ENCODE peak calls at places on chromosomes 13 and 19, in eight cellular contexts. One of them, this sample, is unnamed.

GRCh38 chr13:26760835-26761582 is 423 bp upstream of the GPR12 start:
- DNase-seq in MCF 10A: no peak
- DNase-seq in NCI-H446 treated with DMSO at 0.1 percent for 48 hours: no peak
- DNase-seq in mucosa of gallbladder: no peak
- DNase-seq in foreskin keratinocyte: no peak
- DNase-seq in stimulated activated CD4-positive, alpha-beta T cell treated with anti-CD3 and anti-CD28 coated beads, Interleukin-15, amount 100 ng/mL, for 48 hours: no peak
- DNase-seq in kidney glomerular epithelial cell: no peak
- DNase-seq in lung microvascular endothelial cell: no peak
- DNase-seq in this sample: no peak

GRCh38 chr13:73421310-73421912 is 362.6 kb downstream of the KLF5 start:
- DNase-seq in kidney glomerular epithelial cell: peak; percentile 43
- DNase-seq in mucosa of gallbladder: peak; percentile 22
- DNase-seq in foreskin keratinocyte: peak; percentile 99
- DNase-seq in lung microvascular endothelial cell: no peak
- DNase-seq in MCF 10A: peak; percentile 98
- DNase-seq in NCI-H446 treated with DMSO at 0.1 percent for 48 hours: no peak
- DNase-seq in stimulated activated CD4-positive, alpha-beta T cell treated with anti-CD3 and anti-CD28 coated beads, Interleukin-15, amount 100 ng/mL, for 48 hours: peak; percentile 22
- DNase-seq in this sample: no peak

GRCh38 chr19:10217085-10217484 is 14.0 kb downstream of the S1PR2 start:
- DNase-seq in mucosa of gallbladder: no peak
- DNase-seq in foreskin keratinocyte: no peak
- DNase-seq in lung microvascular endothelial cell: no peak
- DNase-seq in stimulated activated CD4-positive, alpha-beta T cell treated with anti-CD3 and anti-CD28 coated beads, Interleukin-15, amount 100 ng/mL, for 48 hours: no peak
- DNase-seq in kidney glomerular epithelial cell: no peak
- DNase-seq in NCI-H446 treated with DMSO at 0.1 percent for 48 hours: no peak
- DNase-seq in MCF 10A: no peak
- DNase-seq in this sample: no peak

GRCh38 chr19:38210458-38210987 is 13.5 kb downstream of the DPF1 start:
- DNase-seq in foreskin keratinocyte: no peak
- DNase-seq in stimulated activated CD4-positive, alpha-beta T cell treated with anti-CD3 and anti-CD28 coated beads, Interleukin-15, amount 100 ng/mL, for 48 hours: no peak
- DNase-seq in mucosa of gallbladder: peak; percentile 27
- DNase-seq in lung microvascular endothelial cell: peak; percentile 20
- DNase-seq in NCI-H446 treated with DMSO at 0.1 percent for 48 hours: no peak
- DNase-seq in MCF 10A: no peak
- DNase-seq in kidney glomerular epithelial cell: no peak
- DNase-seq in this sample: no peak

GRCh38 chr13:42777476-42777875 is 3.9 kb upstream of the FAM216B start:
- DNase-seq in stimulated activated CD4-positive, alpha-beta T cell treated with anti-CD3 and anti-CD28 coated beads, Interleukin-15, amount 100 ng/mL, for 48 hours: no peak
- DNase-seq in lung microvascular endothelial cell: no peak
- DNase-seq in MCF 10A: no peak
- DNase-seq in NCI-H446 treated with DMSO at 0.1 percent for 48 hours: no peak
- DNase-seq in mucosa of gallbladder: no peak
- DNase-seq in foreskin keratinocyte: peak; percentile 58
- DNase-seq in kidney glomerular epithelial cell: no peak
- DNase-seq in this sample: no peak

GRCh38 chr13:79393564-79394249 is 12.3 kb downstream of the RBM26 start:
- DNase-seq in MCF 10A: no peak
- DNase-seq in NCI-H446 treated with DMSO at 0.1 percent for 48 hours: no peak
- DNase-seq in stimulated activated CD4-positive, alpha-beta T cell treated with anti-CD3 and anti-CD28 coated beads, Interleukin-15, amount 100 ng/mL, for 48 hours: no peak
- DNase-seq in kidney glomerular epithelial cell: no peak
- DNase-seq in mucosa of gallbladder: no peak
- DNase-seq in foreskin keratinocyte: no peak
- DNase-seq in lung microvascular endothelial cell: no peak
- DNase-seq in this sample: peak; percentile 80

GRCh38 chr13:71771144-71771543 is 95.9 kb downstream of the DACH1 start:
- DNase-seq in lung microvascular endothelial cell: no peak
- DNase-seq in kidney glomerular epithelial cell: no peak
- DNase-seq in stimulated activated CD4-positive, alpha-beta T cell treated with anti-CD3 and anti-CD28 coated beads, Interleukin-15, amount 100 ng/mL, for 48 hours: no peak
- DNase-seq in MCF 10A: no peak
- DNase-seq in mucosa of gallbladder: no peak
- DNase-seq in NCI-H446 treated with DMSO at 0.1 percent for 48 hours: no peak
- DNase-seq in foreskin keratinocyte: no peak
- DNase-seq in this sample: no peak

GRCh38 chr19:54573330-54573872 is at the start of gene LILRA2:
- DNase-seq in lung microvascular endothelial cell: no peak
- DNase-seq in mucosa of gallbladder: no peak
- DNase-seq in stimulated activated CD4-positive, alpha-beta T cell treated with anti-CD3 and anti-CD28 coated beads, Interleukin-15, amount 100 ng/mL, for 48 hours: no peak
- DNase-seq in kidney glomerular epithelial cell: no peak
- DNase-seq in MCF 10A: no peak
- DNase-seq in foreskin keratinocyte: no peak
- DNase-seq in NCI-H446 treated with DMSO at 0.1 percent for 48 hours: no peak
- DNase-seq in this sample: no peak

GRCh38 chr13:24348385-24348784 is 39.0 kb downstream of the C1QTNF9 start:
- DNase-seq in kidney glomerular epithelial cell: no peak
- DNase-seq in lung microvascular endothelial cell: peak; percentile 22
- DNase-seq in NCI-H446 treated with DMSO at 0.1 percent for 48 hours: no peak
- DNase-seq in mucosa of gallbladder: no peak
- DNase-seq in foreskin keratinocyte: no peak
- DNase-seq in stimulated activated CD4-positive, alpha-beta T cell treated with anti-CD3 and anti-CD28 coated beads, Interleukin-15, amount 100 ng/mL, for 48 hours: no peak
- DNase-seq in MCF 10A: no peak
- DNase-seq in this sample: no peak

GRCh38 chr19:3855321-3855720 is 13.5 kb downstream of the ZFR2 start:
- DNase-seq in MCF 10A: no peak
- DNase-seq in lung microvascular endothelial cell: no peak
- DNase-seq in kidney glomerular epithelial cell: no peak
- DNase-seq in mucosa of gallbladder: no peak
- DNase-seq in foreskin keratinocyte: no peak
- DNase-seq in NCI-H446 treated with DMSO at 0.1 percent for 48 hours: no peak
- DNase-seq in stimulated activated CD4-positive, alpha-beta T cell treated with anti-CD3 and anti-CD28 coated beads, Interleukin-15, amount 100 ng/mL, for 48 hours: no peak
- DNase-seq in this sample: no peak

GRCh38 chr13:34308725-34309124 is 490.8 kb downstream of the RFC3 start:
- DNase-seq in NCI-H446 treated with DMSO at 0.1 percent for 48 hours: no peak
- DNase-seq in kidney glomerular epithelial cell: no peak
- DNase-seq in mucosa of gallbladder: no peak
- DNase-seq in stimulated activated CD4-positive, alpha-beta T cell treated with anti-CD3 and anti-CD28 coated beads, Interleukin-15, amount 100 ng/mL, for 48 hours: no peak
- DNase-seq in lung microvascular endothelial cell: no peak
- DNase-seq in foreskin keratinocyte: peak; percentile 81
- DNase-seq in MCF 10A: no peak
- DNase-seq in this sample: no peak

GRCh38 chr19:42216653-42217521 is 590 bp downstream of the DEDD2 start:
- DNase-seq in lung microvascular endothelial cell: peak; percentile 39
- DNase-seq in NCI-H446 treated with DMSO at 0.1 percent for 48 hours: no peak
- DNase-seq in mucosa of gallbladder: no peak
- DNase-seq in MCF 10A: peak; percentile 27
- DNase-seq in stimulated activated CD4-positive, alpha-beta T cell treated with anti-CD3 and anti-CD28 coated beads, Interleukin-15, amount 100 ng/mL, for 48 hours: no peak
- DNase-seq in foreskin keratinocyte: no peak
- DNase-seq in kidney glomerular epithelial cell: no peak
- DNase-seq in this sample: no peak

GRCh38 chr19:5932593-5933262 is 18.7 kb downstream of the CAPS start:
- DNase-seq in foreskin keratinocyte: no peak
- DNase-seq in kidney glomerular epithelial cell: no peak
- DNase-seq in NCI-H446 treated with DMSO at 0.1 percent for 48 hours: no peak
- DNase-seq in stimulated activated CD4-positive, alpha-beta T cell treated with anti-CD3 and anti-CD28 coated beads, Interleukin-15, amount 100 ng/mL, for 48 hours: no peak
- DNase-seq in mucosa of gallbladder: no peak
- DNase-seq in lung microvascular endothelial cell: no peak
- DNase-seq in MCF 10A: no peak
- DNase-seq in this sample: no peak

GRCh38 chr19:54160948-54161347 is 1.4 kb upstream of the LENG1 start:
- DNase-seq in lung microvascular endothelial cell: no peak
- DNase-seq in NCI-H446 treated with DMSO at 0.1 percent for 48 hours: no peak
- DNase-seq in kidney glomerular epithelial cell: no peak
- DNase-seq in MCF 10A: no peak
- DNase-seq in mucosa of gallbladder: no peak
- DNase-seq in stimulated activated CD4-positive, alpha-beta T cell treated with anti-CD3 and anti-CD28 coated beads, Interleukin-15, amount 100 ng/mL, for 48 hours: no peak
- DNase-seq in foreskin keratinocyte: no peak
- DNase-seq in this sample: no peak

GRCh38 chr13:70203661-70204229 is 95.5 kb upstream of the KLHL1 start:
- DNase-seq in stimulated activated CD4-positive, alpha-beta T cell treated with anti-CD3 and anti-CD28 coated beads, Interleukin-15, amount 100 ng/mL, for 48 hours: no peak
- DNase-seq in lung microvascular endothelial cell: peak; percentile 0
- DNase-seq in MCF 10A: peak; percentile 66
- DNase-seq in kidney glomerular epithelial cell: no peak
- DNase-seq in NCI-H446 treated with DMSO at 0.1 percent for 48 hours: no peak
- DNase-seq in foreskin keratinocyte: no peak
- DNase-seq in mucosa of gallbladder: no peak
- DNase-seq in this sample: no peak

GRCh38 chr13:99307648-99308339 is 595 bp upstream of the GPR183 start:
- DNase-seq in stimulated activated CD4-positive, alpha-beta T cell treated with anti-CD3 and anti-CD28 coated beads, Interleukin-15, amount 100 ng/mL, for 48 hours: peak; percentile 81
- DNase-seq in lung microvascular endothelial cell: peak; percentile 92
- DNase-seq in MCF 10A: peak; percentile 38
- DNase-seq in foreskin keratinocyte: peak; percentile 44
- DNase-seq in mucosa of gallbladder: no peak
- DNase-seq in NCI-H446 treated with DMSO at 0.1 percent for 48 hours: no peak
- DNase-seq in kidney glomerular epithelial cell: peak; percentile 86
- DNase-seq in this sample: peak; percentile 94

GRCh38 chr19:39372047-39372802 is 18.7 kb downstream of the PAF1 start:
- DNase-seq in NCI-H446 treated with DMSO at 0.1 percent for 48 hours: no peak
- DNase-seq in kidney glomerular epithelial cell: no peak
- DNase-seq in lung microvascular endothelial cell: peak; percentile 87
- DNase-seq in MCF 10A: peak; percentile 47
- DNase-seq in stimulated activated CD4-positive, alpha-beta T cell treated with anti-CD3 and anti-CD28 coated beads, Interleukin-15, amount 100 ng/mL, for 48 hours: no peak
- DNase-seq in foreskin keratinocyte: no peak
- DNase-seq in mucosa of gallbladder: peak; percentile 78
- DNase-seq in this sample: peak; percentile 58

GRCh38 chr13:112184261-112184660 is 117.3 kb downstream of the SOX1 start:
- DNase-seq in lung microvascular endothelial cell: no peak
- DNase-seq in kidney glomerular epithelial cell: no peak
- DNase-seq in stimulated activated CD4-positive, alpha-beta T cell treated with anti-CD3 and anti-CD28 coated beads, Interleukin-15, amount 100 ng/mL, for 48 hours: no peak
- DNase-seq in mucosa of gallbladder: no peak
- DNase-seq in NCI-H446 treated with DMSO at 0.1 percent for 48 hours: no peak
- DNase-seq in MCF 10A: no peak
- DNase-seq in foreskin keratinocyte: no peak
- DNase-seq in this sample: no peak

GRCh38 chr13:36553501-36553900 is 120.3 kb upstream of the SERTM1 start:
- DNase-seq in kidney glomerular epithelial cell: no peak
- DNase-seq in MCF 10A: peak; percentile 10
- DNase-seq in mucosa of gallbladder: no peak
- DNase-seq in lung microvascular endothelial cell: no peak
- DNase-seq in foreskin keratinocyte: no peak
- DNase-seq in NCI-H446 treated with DMSO at 0.1 percent for 48 hours: no peak
- DNase-seq in stimulated activated CD4-positive, alpha-beta T cell treated with anti-CD3 and anti-CD28 coated beads, Interleukin-15, amount 100 ng/mL, for 48 hours: no peak
- DNase-seq in this sample: no peak

GRCh38 chr19:32254128-32254527 is 91.3 kb upstream of the ZNF507 start:
- DNase-seq in stimulated activated CD4-positive, alpha-beta T cell treated with anti-CD3 and anti-CD28 coated beads, Interleukin-15, amount 100 ng/mL, for 48 hours: no peak
- DNase-seq in kidney glomerular epithelial cell: no peak
- DNase-seq in MCF 10A: no peak
- DNase-seq in foreskin keratinocyte: no peak
- DNase-seq in mucosa of gallbladder: no peak
- DNase-seq in NCI-H446 treated with DMSO at 0.1 percent for 48 hours: no peak
- DNase-seq in lung microvascular endothelial cell: no peak
- DNase-seq in this sample: no peak

GRCh38 chr19:49689133-49690072 is at the start of gene ADM5:
- DNase-seq in stimulated activated CD4-positive, alpha-beta T cell treated with anti-CD3 and anti-CD28 coated beads, Interleukin-15, amount 100 ng/mL, for 48 hours: peak; percentile 26
- DNase-seq in mucosa of gallbladder: no peak
- DNase-seq in MCF 10A: no peak
- DNase-seq in kidney glomerular epithelial cell: no peak
- DNase-seq in lung microvascular endothelial cell: peak; percentile 39
- DNase-seq in NCI-H446 treated with DMSO at 0.1 percent for 48 hours: no peak
- DNase-seq in foreskin keratinocyte: no peak
- DNase-seq in this sample: peak; percentile 57

GRCh38 chr13:60329221-60329983 is 67.6 kb upstream of the TDRD3 start:
- DNase-seq in stimulated activated CD4-positive, alpha-beta T cell treated with anti-CD3 and anti-CD28 coated beads, Interleukin-15, amount 100 ng/mL, for 48 hours: no peak
- DNase-seq in NCI-H446 treated with DMSO at 0.1 percent for 48 hours: peak; percentile 0
- DNase-seq in mucosa of gallbladder: peak; percentile 16
- DNase-seq in MCF 10A: peak; percentile 53
- DNase-seq in foreskin keratinocyte: peak; percentile 6
- DNase-seq in kidney glomerular epithelial cell: peak; percentile 63
- DNase-seq in lung microvascular endothelial cell: peak; percentile 20
- DNase-seq in this sample: peak; percentile 8

GRCh38 chr13:102704238-102704750 is 9.4 kb upstream of the METTL21C start:
- DNase-seq in mucosa of gallbladder: no peak
- DNase-seq in lung microvascular endothelial cell: no peak
- DNase-seq in foreskin keratinocyte: peak; percentile 51
- DNase-seq in MCF 10A: no peak
- DNase-seq in NCI-H446 treated with DMSO at 0.1 percent for 48 hours: no peak
- DNase-seq in kidney glomerular epithelial cell: no peak
- DNase-seq in stimulated activated CD4-positive, alpha-beta T cell treated with anti-CD3 and anti-CD28 coated beads, Interleukin-15, amount 100 ng/mL, for 48 hours: no peak
- DNase-seq in this sample: no peak

GRCh38 chr19:5288347-5288739 is 52.3 kb downstream of the PTPRS start:
- DNase-seq in kidney glomerular epithelial cell: no peak
- DNase-seq in MCF 10A: no peak
- DNase-seq in mucosa of gallbladder: no peak
- DNase-seq in NCI-H446 treated with DMSO at 0.1 percent for 48 hours: no peak
- DNase-seq in foreskin keratinocyte: no peak
- DNase-seq in stimulated activated CD4-positive, alpha-beta T cell treated with anti-CD3 and anti-CD28 coated beads, Interleukin-15, amount 100 ng/mL, for 48 hours: no peak
- DNase-seq in lung microvascular endothelial cell: no peak
- DNase-seq in this sample: no peak

GRCh38 chr19:13894552-13894951 is 11.4 kb downstream of the BRME1 start:
- DNase-seq in foreskin keratinocyte: no peak
- DNase-seq in mucosa of gallbladder: no peak
- DNase-seq in lung microvascular endothelial cell: no peak
- DNase-seq in stimulated activated CD4-positive, alpha-beta T cell treated with anti-CD3 and anti-CD28 coated beads, Interleukin-15, amount 100 ng/mL, for 48 hours: no peak
- DNase-seq in NCI-H446 treated with DMSO at 0.1 percent for 48 hours: no peak
- DNase-seq in MCF 10A: no peak
- DNase-seq in kidney glomerular epithelial cell: no peak
- DNase-seq in this sample: no peak

GRCh38 chr13:74158028-74158427 is 23.8 kb upstream of the KLF12 start:
- DNase-seq in MCF 10A: no peak
- DNase-seq in lung microvascular endothelial cell: no peak
- DNase-seq in kidney glomerular epithelial cell: no peak
- DNase-seq in stimulated activated CD4-positive, alpha-beta T cell treated with anti-CD3 and anti-CD28 coated beads, Interleukin-15, amount 100 ng/mL, for 48 hours: no peak
- DNase-seq in foreskin keratinocyte: no peak
- DNase-seq in NCI-H446 treated with DMSO at 0.1 percent for 48 hours: no peak
- DNase-seq in mucosa of gallbladder: no peak
- DNase-seq in this sample: no peak

GRCh38 chr19:31261651-31262331 is 87.4 kb downstream of the TSHZ3 start:
- DNase-seq in stimulated activated CD4-positive, alpha-beta T cell treated with anti-CD3 and anti-CD28 coated beads, Interleukin-15, amount 100 ng/mL, for 48 hours: no peak
- DNase-seq in mucosa of gallbladder: no peak
- DNase-seq in lung microvascular endothelial cell: no peak
- DNase-seq in foreskin keratinocyte: no peak
- DNase-seq in NCI-H446 treated with DMSO at 0.1 percent for 48 hours: no peak
- DNase-seq in MCF 10A: no peak
- DNase-seq in kidney glomerular epithelial cell: no peak
- DNase-seq in this sample: no peak

GRCh38 chr19:10706990-10707389 is 5.8 kb downstream of the QTRT1 start:
- DNase-seq in foreskin keratinocyte: no peak
- DNase-seq in MCF 10A: no peak
- DNase-seq in NCI-H446 treated with DMSO at 0.1 percent for 48 hours: no peak
- DNase-seq in mucosa of gallbladder: no peak
- DNase-seq in lung microvascular endothelial cell: no peak
- DNase-seq in kidney glomerular epithelial cell: no peak
- DNase-seq in stimulated activated CD4-positive, alpha-beta T cell treated with anti-CD3 and anti-CD28 coated beads, Interleukin-15, amount 100 ng/mL, for 48 hours: no peak
- DNase-seq in this sample: no peak

GRCh38 chr19:28641395-28641794 is 571.6 kb downstream of the UQCRFS1 start:
- DNase-seq in stimulated activated CD4-positive, alpha-beta T cell treated with anti-CD3 and anti-CD28 coated beads, Interleukin-15, amount 100 ng/mL, for 48 hours: no peak
- DNase-seq in foreskin keratinocyte: no peak
- DNase-seq in NCI-H446 treated with DMSO at 0.1 percent for 48 hours: no peak
- DNase-seq in lung microvascular endothelial cell: no peak
- DNase-seq in MCF 10A: no peak
- DNase-seq in mucosa of gallbladder: no peak
- DNase-seq in kidney glomerular epithelial cell: no peak
- DNase-seq in this sample: no peak

GRCh38 chr13:102905905-102906304 is 60.1 kb downstream of the ERCC5 start:
- DNase-seq in mucosa of gallbladder: no peak
- DNase-seq in foreskin keratinocyte: no peak
- DNase-seq in NCI-H446 treated with DMSO at 0.1 percent for 48 hours: no peak
- DNase-seq in lung microvascular endothelial cell: no peak
- DNase-seq in kidney glomerular epithelial cell: no peak
- DNase-seq in MCF 10A: no peak
- DNase-seq in stimulated activated CD4-positive, alpha-beta T cell treated with anti-CD3 and anti-CD28 coated beads, Interleukin-15, amount 100 ng/mL, for 48 hours: no peak
- DNase-seq in this sample: no peak

GRCh38 chr19:40638327-40638726 is 37.2 kb downstream of the LTBP4 start:
- DNase-seq in mucosa of gallbladder: no peak
- DNase-seq in kidney glomerular epithelial cell: no peak
- DNase-seq in stimulated activated CD4-positive, alpha-beta T cell treated with anti-CD3 and anti-CD28 coated beads, Interleukin-15, amount 100 ng/mL, for 48 hours: no peak
- DNase-seq in foreskin keratinocyte: no peak
- DNase-seq in MCF 10A: no peak
- DNase-seq in lung microvascular endothelial cell: no peak
- DNase-seq in NCI-H446 treated with DMSO at 0.1 percent for 48 hours: no peak
- DNase-seq in this sample: no peak

GRCh38 chr13:95568131-95568530 is 15.6 kb downstream of the CLDN10 start:
- DNase-seq in MCF 10A: no peak
- DNase-seq in mucosa of gallbladder: no peak
- DNase-seq in lung microvascular endothelial cell: no peak
- DNase-seq in foreskin keratinocyte: no peak
- DNase-seq in NCI-H446 treated with DMSO at 0.1 percent for 48 hours: no peak
- DNase-seq in kidney glomerular epithelial cell: no peak
- DNase-seq in stimulated activated CD4-positive, alpha-beta T cell treated with anti-CD3 and anti-CD28 coated beads, Interleukin-15, amount 100 ng/mL, for 48 hours: no peak
- DNase-seq in this sample: no peak